ENCODE peak calls at places on chromosomes 13 and 19, in seven cellular contexts. I is effector memory CD4-positive, alpha-beta T cell; R is ascending aorta; T is dorsolateral prefrontal cortex; A is adrenal gland; M is Peyer's patch; E is spleen. K is an unnamed sample.

GRCh38 chr13:48838193-48839000 is 137.3 kb upstream of the FNDC3A start:
- DNase-seq in I (no peak), R (no peak), T (no peak), A (no peak), M (no peak), E (no peak), K (no peak)

GRCh38 chr13:30806784-30807183 is 71.4 kb downstream of the ALOX5AP start:
- DNase-seq in I (no peak), R (no peak), T (no peak), A (no peak), M (no peak), E (no peak), K (no peak)

GRCh38 chr13:30340367-30341184 is 33.2 kb upstream of the KATNAL1 start:
- DNase-seq in I (no peak), R (peak), T (no peak), A (peak), M (no peak), E (no peak), K (no peak)

GRCh38 chr19:34974631-34975030 is 10.6 kb upstream of the ZNF792 start:
- DNase-seq in I (no peak), R (no peak), T (no peak), A (no peak), M (no peak), E (no peak), K (no peak)

GRCh38 chr19:17026041-17026658 is 460 bp downstream of the CPAMD8 start:
- DNase-seq in I (no peak), R (no peak), T (no peak), A (no peak), M (no peak), E (no peak), K (no peak)

GRCh38 chr19:51242881-51243280 is 8.0 kb upstream of the SIGLECL1 start:
- DNase-seq in I (no peak), R (no peak), T (no peak), A (no peak), M (no peak), E (no peak), K (no peak)

GRCh38 chr19:11243798-11244169 is 4.4 kb downstream of the ANGPTL8 start:
- DNase-seq in I (no peak), R (no peak), T (no peak), A (no peak), M (no peak), E (no peak), K (no peak)

GRCh38 chr13:22562116-22562515 is 618.7 kb upstream of the SGCG start:
- DNase-seq in I (no peak), R (no peak), T (no peak), A (no peak), M (no peak), E (no peak), K (no peak)

GRCh38 chr19:17932485-17933338 is at the start of gene CCDC124:
- DNase-seq in I (peak), R (peak), T (peak), A (peak), M (peak), E (peak), K (peak)

GRCh38 chr13:113758651-113759524 is at the start of gene TMEM255B:
- DNase-seq in I (peak), R (peak), T (peak), A (peak), M (peak), E (peak), K (no peak)

GRCh38 chr13:102830646-102831045 is 15.2 kb upstream of the ERCC5 start:
- DNase-seq in I (no peak), R (no peak), T (no peak), A (peak), M (peak), E (no peak), K (no peak)

GRCh38 chr19:1162404-1163282 is 11.4 kb downstream of the SBNO2 start:
- DNase-seq in I (no peak), R (no peak), T (no peak), A (peak), M (no peak), E (peak), K (no peak)

GRCh38 chr19:55257461-55258411 is 1.1 kb downstream of the PPP6R1 start:
- DNase-seq in I (no peak), R (no peak), T (no peak), A (peak), M (peak), E (peak), K (no peak)

GRCh38 chr19:36113895-36114762 is 546 bp downstream of the POLR2I start:
- DNase-seq in I (no peak), R (no peak), T (no peak), A (peak), M (no peak), E (peak), K (peak)

GRCh38 chr19:47284324-47284899 is 9.7 kb downstream of the INAFM1 start:
- DNase-seq in I (no peak), R (no peak), T (no peak), A (peak), M (no peak), E (no peak), K (peak)

GRCh38 chr19:4868286-4868834 is 893 bp upstream of the PLIN3 start:
- DNase-seq in I (no peak), R (no peak), T (no peak), A (no peak), M (no peak), E (peak), K (no peak)

GRCh38 chr19:52492991-52493470 is 34.4 kb upstream of the ZNF808 start:
- DNase-seq in I (no peak), R (no peak), T (no peak), A (no peak), M (no peak), E (no peak), K (no peak)

GRCh38 chr19:2974342-2974932 is 2.9 kb upstream of the TLE6 start:
- DNase-seq in I (no peak), R (no peak), T (no peak), A (peak), M (no peak), E (no peak), K (no peak)

GRCh38 chr19:47540748-47541147 is 25.9 kb upstream of the NAPA start:
- DNase-seq in I (no peak), R (no peak), T (no peak), A (peak), M (no peak), E (no peak), K (no peak)

GRCh38 chr13:66492479-66492878 is 737.7 kb downstream of the PCDH9 start:
- DNase-seq in I (no peak), R (no peak), T (no peak), A (no peak), M (no peak), E (no peak), K (no peak)

GRCh38 chr19:14407889-14408640 is 11.1 kb downstream of the DDX39A start:
- DNase-seq in I (no peak), R (no peak), T (no peak), A (no peak), M (peak), E (no peak), K (no peak)

GRCh38 chr13:19573072-19573716 is 11.9 kb upstream of the TPTE2 start:
- DNase-seq in I (no peak), R (no peak), T (no peak), A (no peak), M (no peak), E (no peak), K (no peak)

GRCh38 chr13:111046590-111047141 is 68.4 kb upstream of the ARHGEF7 start:
- DNase-seq in I (no peak), R (no peak), T (no peak), A (peak), M (no peak), E (no peak), K (no peak)

GRCh38 chr19:31818740-31819228 is 469.5 kb upstream of the TSHZ3 start:
- DNase-seq in I (no peak), R (no peak), T (no peak), A (no peak), M (no peak), E (no peak), K (no peak)

GRCh38 chr13:64958106-64958505 is 2272.0 kb downstream of the PCDH9 start:
- DNase-seq in I (no peak), R (no peak), T (no peak), A (no peak), M (no peak), E (no peak), K (no peak)

GRCh38 chr19:17289489-17289888 is 7.8 kb downstream of the ANKLE1 start:
- DNase-seq in I (no peak), R (no peak), T (peak), A (peak), M (peak), E (peak), K (peak)

GRCh38 chr19:492091-492531 is 4.2 kb upstream of the MADCAM1 start:
- DNase-seq in I (peak), R (no peak), T (no peak), A (no peak), M (no peak), E (peak), K (no peak)

GRCh38 chr19:38425810-38426466 is at the start of gene RASGRP4:
- DNase-seq in I (peak), R (no peak), T (no peak), A (peak), M (no peak), E (peak), K (no peak)

GRCh38 chr19:41223431-41224234 is 4.6 kb downstream of the AXL start:
- DNase-seq in I (no peak), R (no peak), T (no peak), A (peak), M (no peak), E (no peak), K (no peak)

GRCh38 chr19:24053601-24054000 is 33.4 kb upstream of the ZNF254 start:
- DNase-seq in I (no peak), R (no peak), T (no peak), A (no peak), M (no peak), E (no peak), K (no peak)
- H3K27ac ChIP-seq in I (no peak), R (no peak), T (no peak), A (no peak), M (peak), E (no peak), K (no peak)

GRCh38 chr13:32031815-32032345 is 306 bp downstream of the FRY start:
- DNase-seq in I (no peak), R (no peak), T (no peak), A (no peak), M (no peak), E (no peak), K (no peak)

GRCh38 chr13:32033744-32034143 is 2.2 kb downstream of the FRY start:
- DNase-seq in I (no peak), R (no peak), T (no peak), A (no peak), M (no peak), E (no peak), K (no peak)

GRCh38 chr13:32029684-32030083 is 1.9 kb upstream of the FRY start:
- DNase-seq in I (no peak), R (no peak), T (no peak), A (no peak), M (no peak), E (no peak), K (no peak)

GRCh38 chr13:32032780-32033179 is 1.2 kb downstream of the FRY start:
- DNase-seq in I (no peak), R (no peak), T (no peak), A (no peak), M (no peak), E (no peak), K (no peak)

DNA sequence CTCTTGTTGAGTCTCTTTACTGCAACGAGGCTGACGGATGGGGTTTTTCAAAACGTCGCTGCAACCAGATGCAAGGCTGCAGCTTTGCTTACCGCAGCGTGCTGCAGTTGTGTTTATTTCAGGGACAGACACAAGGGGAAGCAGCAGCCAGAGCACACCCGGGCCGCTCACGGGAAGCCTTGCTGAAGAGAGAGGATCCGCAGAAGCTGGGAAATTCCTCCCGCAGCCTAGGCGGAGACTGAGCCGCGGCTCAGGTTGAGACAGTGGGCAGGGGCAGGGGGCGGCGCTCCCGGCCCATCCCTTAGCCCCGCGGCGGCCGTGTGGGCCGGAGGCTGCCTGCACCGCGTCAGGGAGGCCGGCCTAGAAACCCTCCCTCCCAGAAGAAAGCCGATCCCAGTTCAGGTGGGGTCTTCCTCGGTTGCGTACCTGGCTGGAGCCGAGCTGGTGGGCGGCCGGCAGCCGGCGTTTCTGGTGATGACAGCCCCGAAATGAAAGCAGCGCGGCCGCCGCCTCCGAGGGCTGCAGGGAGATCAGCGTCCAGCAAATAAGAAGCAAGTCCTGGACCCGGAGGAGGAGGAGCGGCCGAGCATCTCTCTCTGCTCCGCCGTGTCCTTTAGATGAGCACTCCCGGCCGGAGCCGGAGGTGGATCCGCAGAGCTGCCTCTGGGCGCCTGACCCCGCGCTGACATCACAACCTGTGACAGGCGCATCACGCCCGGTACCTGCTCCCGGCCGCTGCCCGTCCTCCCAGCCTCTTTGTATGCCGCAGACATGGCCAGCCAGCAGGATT is at the start of gene FRY:
- DNase-seq in I (peak), R (peak), T (peak), A (peak), M (peak), E (peak), K (peak)
- H3K27ac ChIP-seq in I (peak), R (peak), T (peak), A (peak), M (peak), E (peak), K (peak)

GRCh38 chr19:48571378-48572162 is 19.6 kb downstream of the SULT2B1 start:
- DNase-seq in I (no peak), R (no peak), T (no peak), A (no peak), M (no peak), E (no peak), K (no peak)

GRCh38 chr19:48568345-48568886 is 16.4 kb downstream of the SULT2B1 start:
- DNase-seq in I (no peak), R (peak), T (peak), A (peak), M (peak), E (no peak), K (no peak)

GRCh38 chr19:48569814-48570213 is 17.8 kb downstream of the SULT2B1 start:
- DNase-seq in I (no peak), R (no peak), T (no peak), A (no peak), M (no peak), E (no peak), K (no peak)

GRCh38 chr19:48575931-48576622 is 24.1 kb downstream of the SULT2B1 start:
- DNase-seq in I (no peak), R (no peak), T (no peak), A (no peak), M (no peak), E (no peak), K (no peak)

DNA sequence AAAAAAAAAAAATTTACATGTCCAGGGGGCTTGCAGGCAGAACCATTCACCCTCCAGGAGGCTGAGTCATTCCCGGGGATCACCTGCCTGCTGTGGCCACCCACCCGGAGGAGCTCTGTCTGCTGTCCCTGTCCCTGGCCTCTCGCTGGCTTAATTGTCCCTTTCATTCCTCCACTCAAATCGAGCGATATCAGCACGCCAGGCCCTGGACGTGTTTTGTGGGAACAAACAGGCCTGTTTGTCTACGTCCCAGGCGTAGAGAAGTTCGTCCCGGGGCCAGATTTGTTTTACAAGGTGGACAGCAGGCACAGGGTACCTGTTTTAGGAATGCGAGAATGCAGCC is 21.2 kb downstream of the SULT2B1 start:
- DNase-seq in I (no peak), R (no peak), T (no peak), A (no peak), M (no peak), E (no peak), K (no peak)
- H3K27ac ChIP-seq in I (no peak), R (no peak), T (no peak), A (no peak), M (no peak), E (no peak), K (no peak)

GRCh38 chr13:109255457-109255856 is 530.9 kb downstream of the IRS2 start:
- DNase-seq in I (no peak), R (no peak), T (no peak), A (no peak), M (no peak), E (no peak), K (no peak)
- H3K27ac ChIP-seq in I (no peak), R (no peak), T (no peak), A (no peak), M (no peak), E (no peak), K (no peak)

GRCh38 chr19:33390120-33390907 is 16.8 kb downstream of the CEBPG start:
- DNase-seq in I (no peak), R (no peak), T (peak), A (peak), M (peak), E (no peak), K (no peak)
- H3K27ac ChIP-seq in I (no peak), R (no peak), T (no peak), A (peak), M (peak), E (no peak), K (peak)

GRCh38 chr19:44690131-44690440 is 8.9 kb upstream of the CEACAM16 start:
- DNase-seq in I (no peak), R (no peak), T (no peak), A (no peak), M (no peak), E (no peak), K (no peak)
- H3K27ac ChIP-seq in I (no peak), R (no peak), T (no peak), A (no peak), M (peak), E (no peak), K (no peak)

K was measured in caudate nucleus.